ENCODE peak calls at places on chromosomes 5 and 9, in four cellular contexts. M is HepG2, N is SK-N-SH, L is K562. K is an unnamed sample.

GRCh38 chr5:144072518-144072927 is 97.9 kb downstream of the YIPF5 start:
- DNase-seq in M (no peak), N (no peak), L (no peak), K (peak)

GRCh38 chr5:41539454-41539853 is 29.1 kb upstream of the PLCXD3 start:
- DNase-seq in N (no peak), L (no peak), M (no peak), K (no peak)

GRCh38 chr5:65050826-65051498 is 282.2 kb downstream of the CWC27 start:
- DNase-seq in N (no peak), L (no peak), M (no peak), K (no peak)

GRCh38 chr5:17180330-17180843 is 37.0 kb upstream of the BASP1 start:
- DNase-seq in M (no peak), L (no peak), N (no peak), K (no peak)

GRCh38 chr9:83472764-83473163 is 65.4 kb downstream of the FRMD3 start:
- DNase-seq in L (no peak), N (no peak), M (no peak), K (no peak)

GRCh38 chr9:87812375-87813118 is 70.1 kb upstream of the SPATA31E1 start:
- DNase-seq in L (peak), N (peak), M (peak), K (peak)

GRCh38 chr5:126354012-126354856 is 69.0 kb upstream of the GRAMD2B start:
- DNase-seq in M (peak), L (peak), N (peak), K (peak)

GRCh38 chr5:172729588-172729987 is 41.4 kb downstream of the DUSP1 start:
- DNase-seq in N (no peak), L (no peak), M (no peak), K (no peak)

GRCh38 chr9:89379508-89380115 is 61.3 kb downstream of the SECISBP2 start:
- DNase-seq in L (no peak), M (no peak), N (no peak), K (no peak)

GRCh38 chr5:88695232-88695631 is 187.8 kb downstream of the MEF2C start:
- DNase-seq in N (no peak), M (no peak), L (no peak), K (no peak)

GRCh38 chr9:113963017-113963620 is 87.0 kb downstream of the ZNF618 start:
- DNase-seq in N (peak), L (peak), M (peak), K (peak)

GRCh38 chr5:25064306-25064705 is 419.5 kb upstream of the CDH10 start:
- DNase-seq in M (no peak), N (no peak), L (no peak), K (no peak)

GRCh38 chr9:37639874-37640273 is 10.9 kb upstream of the FRMPD1 start:
- DNase-seq in L (no peak), M (no peak), N (no peak), K (no peak)

GRCh38 chr5:152861231-152861630 is 456.2 kb upstream of the NMUR2 start:
- DNase-seq in L (no peak), M (no peak), N (no peak), K (no peak)

GRCh38 chr5:41793156-41793770 is 77.0 kb downstream of the OXCT1 start:
- DNase-seq in N (peak), M (no peak), L (no peak), K (peak)

GRCh38 chr9:137297060-137297664 is 4.9 kb downstream of the NRARP start:
- DNase-seq in M (no peak), L (no peak), N (no peak), K (no peak)

GRCh38 chr5:172855597-172856292 is 21.7 kb downstream of the ERGIC1 start:
- DNase-seq in M (no peak), L (no peak), N (peak), K (no peak)

GRCh38 chr5:33894566-33894965 is 2.8 kb upstream of the ADAMTS12 start:
- DNase-seq in N (no peak), M (no peak), L (no peak), K (peak)

GRCh38 chr5:40221796-40222195 is 457.9 kb upstream of the PTGER4 start:
- DNase-seq in M (no peak), N (no peak), L (no peak), K (peak)

GRCh38 chr5:168471785-168472184 is 14.5 kb upstream of the RARS1 start:
- DNase-seq in N (no peak), L (no peak), M (no peak), K (peak)

GRCh38 chr9:102506391-102506790 is 488.7 kb upstream of the CYLC2 start:
- DNase-seq in M (no peak), L (no peak), N (no peak), K (no peak)

GRCh38 chr5:130102995-130103394 is 198.7 kb downstream of the CHSY3 start:
- DNase-seq in M (no peak), N (no peak), L (no peak), K (no peak)

GRCh38 chr5:95284512-95285405 is at the start of gene MCTP1:
- DNase-seq in M (no peak), N (peak), L (no peak), K (no peak)

GRCh38 chr5:149719666-149720065 is 10.4 kb upstream of the PPARGC1B start:
- DNase-seq in M (no peak), L (no peak), N (no peak), K (no peak)

DNA sequence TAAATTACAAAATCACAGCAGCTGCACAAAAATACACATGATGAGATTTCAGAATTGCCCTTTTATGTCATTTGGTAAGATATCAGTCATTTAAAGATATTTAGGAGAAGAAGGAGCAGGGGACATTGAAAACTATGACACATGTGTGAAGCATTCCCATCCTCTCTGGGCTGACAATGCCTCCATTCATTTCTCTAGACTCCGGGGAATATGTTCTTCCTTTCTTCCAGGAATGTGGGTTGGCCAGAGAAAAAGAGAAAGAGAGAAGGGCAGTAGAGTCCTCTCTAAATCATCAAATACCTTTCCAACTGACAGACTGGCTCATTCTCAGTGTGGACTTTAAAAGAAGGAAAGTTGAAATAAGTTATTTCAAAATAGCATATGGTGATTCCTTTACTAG is 205.6 kb upstream of the ADAMTSL1 start:
- DNase-seq in L (no peak), M (no peak), N (no peak), K (peak)
- TF ChIP-seq RAD21 in L (no peak), M (no peak), N (no peak), K (no peak)

DNA sequence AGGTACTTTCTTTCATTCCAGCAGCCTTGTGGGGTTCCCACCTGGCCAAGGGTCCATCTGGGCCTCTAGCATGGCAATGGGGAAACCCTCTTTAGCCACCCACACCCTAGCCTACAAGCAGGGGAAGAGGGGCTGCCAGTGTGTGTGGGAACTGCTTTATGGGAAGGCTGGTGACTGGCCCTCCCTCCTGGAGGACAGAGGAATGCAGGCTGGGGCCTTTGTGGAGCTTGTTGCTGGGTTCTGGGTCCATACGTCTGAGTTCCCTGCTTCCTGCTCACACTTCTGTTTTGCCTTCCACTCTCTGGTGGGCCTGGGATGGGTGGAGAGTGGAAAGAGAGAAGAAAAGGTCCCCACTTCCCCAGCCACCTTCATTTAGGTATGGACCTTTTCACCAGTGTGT is 14.9 kb upstream of the PITX1 start:
- DNase-seq in M (no peak), L (no peak), N (no peak), K (no peak)
- H2AFZ ChIP-seq in M (no peak), L (no peak), N (no peak), K (no peak)

GRCh38 chr5:157750320-157750719 is 6.8 kb downstream of the LSM11 start:
- DNase-seq in M (no peak), L (no peak), N (no peak), K (peak)
- TF ChIP-seq MXI1 in M (no peak), L (no peak), N (no peak), K (no peak)

DNA sequence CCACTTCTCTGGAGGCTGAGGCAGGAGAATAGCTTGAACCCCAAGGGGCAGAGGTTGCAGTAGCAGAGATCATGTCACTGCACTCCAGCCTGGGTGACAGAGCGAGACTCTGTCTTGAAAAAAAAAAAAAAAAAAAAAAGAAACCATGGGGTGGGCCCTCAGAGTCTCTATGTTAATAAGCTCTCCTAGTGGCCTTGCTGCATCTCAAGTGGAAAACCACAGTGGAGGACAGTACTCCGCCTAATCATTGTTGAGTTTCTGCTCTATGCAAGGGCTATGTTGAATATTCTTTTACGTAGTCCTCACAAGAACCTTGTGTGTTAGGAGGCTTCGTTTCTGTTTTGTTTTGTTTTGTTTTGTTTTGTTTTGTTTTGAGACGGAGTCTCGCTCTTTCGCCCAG is 48.9 kb downstream of the TJP2 start:
- DNase-seq in L (no peak), N (no peak), M (no peak), K (no peak)
- TF ChIP-seq RAD21 in L (no peak), N (no peak), M (no peak), K (no peak)

GRCh38 chr5:124726631-124727362 is 19.6 kb downstream of the ZNF608 start:
- DNase-seq in N (no peak), L (no peak), M (no peak), K (no peak)

GRCh38 chr5:124724357-124725039 is 21.9 kb downstream of the ZNF608 start:
- DNase-seq in M (no peak), L (no peak), N (no peak), K (no peak)

GRCh38 chr5:124725622-124726258 is 20.7 kb downstream of the ZNF608 start:
- DNase-seq in L (no peak), N (no peak), M (no peak), K (no peak)

GRCh38 chr5:124728331-124729307 is 17.8 kb downstream of the ZNF608 start:
- DNase-seq in M (no peak), N (no peak), L (peak), K (no peak)

GRCh38 chr5:124725040-124725434 is 21.4 kb downstream of the ZNF608 start:
- DNase-seq in M (no peak), N (no peak), L (peak), K (no peak)
- H2AFZ ChIP-seq in M (no peak), N (no peak), L (peak), K (no peak)

DNA sequence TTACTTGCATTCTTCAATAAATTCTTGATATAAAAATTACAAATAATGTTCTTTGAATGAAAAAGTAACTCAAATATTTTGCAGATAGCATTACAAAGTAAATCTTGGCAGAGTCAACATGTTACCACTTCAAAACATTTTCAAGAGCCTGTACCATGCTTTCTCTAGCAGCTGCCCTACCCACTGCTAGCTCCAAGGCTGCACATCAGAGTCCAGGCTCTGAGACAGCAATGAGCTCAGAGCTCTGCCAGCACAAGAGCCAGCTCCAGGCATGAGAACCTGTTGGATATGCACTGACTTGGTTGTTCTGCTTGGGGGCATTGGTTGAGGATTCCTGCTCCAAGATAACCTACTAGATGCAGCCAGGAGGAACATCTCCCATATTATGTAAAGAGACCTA is 211.3 kb upstream of the HAPLN1 start:
- DNase-seq in N (no peak), L (no peak), M (no peak), K (no peak)
- TF ChIP-seq MXI1 in N (no peak), L (no peak), M (no peak), K (no peak)

GRCh38 chr5:74667396-74667795 is 17.6 kb upstream of the HEXB start:
- DNase-seq in N (no peak), L (no peak), M (no peak), K (peak)

GRCh38 chr5:74669824-74670223 is 15.2 kb upstream of the HEXB start:
- DNase-seq in N (no peak), L (no peak), M (no peak), K (no peak)

GRCh38 chr5:74670377-74671038 is 14.5 kb upstream of the HEXB start:
- DNase-seq in M (peak), N (no peak), L (no peak), K (no peak)

GRCh38 chr5:74672215-74672877 is 12.7 kb upstream of the HEXB start:
- DNase-seq in M (no peak), N (no peak), L (no peak), K (no peak)

DNA sequence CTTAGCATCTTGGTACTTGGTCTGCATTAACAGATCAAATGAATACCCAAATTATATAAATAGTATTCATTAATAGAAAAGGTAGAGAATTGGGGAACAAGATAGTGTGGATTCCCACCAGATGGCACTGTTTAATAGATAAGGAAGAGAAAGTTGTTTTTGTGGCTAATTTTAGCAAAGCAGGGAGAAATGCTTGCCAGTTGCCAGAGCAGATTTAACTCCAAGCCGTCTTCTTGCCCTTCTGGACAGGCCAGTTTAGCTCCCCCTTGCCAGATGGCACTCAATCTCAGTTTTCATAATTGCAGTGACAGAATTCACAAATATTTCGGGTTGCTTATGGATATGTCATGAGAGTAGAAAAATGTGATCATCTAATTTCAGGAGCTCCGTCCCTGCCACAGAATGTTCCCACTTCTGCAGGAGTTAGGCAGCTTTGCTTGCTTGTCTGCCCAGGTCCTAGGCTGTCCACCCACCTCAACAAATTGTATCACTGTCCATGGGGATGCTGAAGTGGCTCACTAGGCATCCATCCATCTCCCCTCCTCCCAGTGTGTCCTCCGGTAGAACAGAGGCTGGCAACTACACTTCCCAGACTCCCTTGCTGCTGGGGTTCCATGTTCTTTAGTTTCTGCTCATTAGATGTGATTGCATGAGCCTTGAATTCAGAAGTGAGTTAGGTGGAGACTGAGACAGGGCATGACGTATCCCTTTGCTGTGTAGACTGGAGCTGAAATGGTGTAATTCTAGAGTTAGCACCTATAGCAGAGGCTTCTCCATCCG is 11.8 kb upstream of the HEXB start:
- DNase-seq in M (peak), N (peak), L (no peak), K (peak)
- TF ChIP-seq RAD21 in M (peak), N (peak), L (peak), K (peak)

GRCh38 chr5:123813937-123814624 is 302.1 kb downstream of the CSNK1G3 start:
- DNase-seq in M (no peak), L (no peak), N (peak), K (peak)
- H2AFZ ChIP-seq in M (no peak), L (no peak), N (peak), K (no peak)